ENCODE peak calls at places on chromosomes 4 and X, in seven cellular contexts. S, X, J, P, E, L and H are unnamed samples.

GRCh38 chr4:122635205-122635604 is 14.3 kb upstream of the IL21 start:
- DNase-seq in S (no peak), X (peak), J (no peak), P (no peak), E (no peak), L (no peak), H (no peak)

GRCh38 chr4:106090826-106091225 is 195.6 kb downstream of the NPNT start:
- DNase-seq in S (no peak), X (no peak), J (no peak), P (no peak), E (no peak), L (no peak), H (no peak)

GRCh38 chr4:113837397-113837796 is 75.9 kb upstream of the CAMK2D start:
- DNase-seq in S (no peak), X (peak), J (no peak), P (peak), E (no peak), L (peak), H (peak)

GRCh38 chr4:99946346-99947189 is at the start of gene DNAJB14:
- DNase-seq in S (peak), X (peak), J (peak), P (peak), E (peak), L (no peak), H (no peak)

GRCh38 chr4:26175016-26175786 is 145.6 kb upstream of the RBPJ start:
- DNase-seq in S (no peak), X (no peak), J (no peak), P (no peak), E (no peak), L (no peak), H (no peak)

GRCh38 chr4:120692964-120693363 is 229.6 kb downstream of the PRDM5 start:
- DNase-seq in S (no peak), X (peak), J (no peak), P (peak), E (no peak), L (peak), H (peak)

GRCh38 chr4:2284934-2285664 is 23.2 kb upstream of the MXD4 start:
- DNase-seq in S (no peak), X (peak), J (peak), P (peak), E (no peak), L (peak), H (peak)

GRCh38 chr4:10006604-10007435 is 14.5 kb downstream of the SLC2A9 start:
- DNase-seq in S (no peak), X (peak), J (peak), P (no peak), E (no peak), L (no peak), H (no peak)

GRCh38 chr4:151409470-151410313 is 716 bp downstream of the FHIP1A start:
- DNase-seq in S (no peak), X (peak), J (peak), P (no peak), E (peak), L (no peak), H (no peak)

GRCh38 chr4:79652232-79652631 is 244.2 kb upstream of the GK2 start:
- DNase-seq in S (no peak), X (peak), J (no peak), P (peak), E (no peak), L (peak), H (peak)

GRCh38 chrX:68842781-68843581 is 14.2 kb downstream of the EFNB1 start:
- DNase-seq in S (peak), X (no peak), J (peak), P (no peak), E (no peak), L (no peak), H (no peak)

GRCh38 chrX:148670277-148670676 is 169.9 kb downstream of the AFF2 start:
- DNase-seq in S (no peak), X (no peak), J (no peak), P (peak), E (no peak), L (no peak), H (no peak)

GRCh38 chr4:151798678-151799416 is 38.0 kb upstream of the GATB start:
- DNase-seq in S (no peak), X (no peak), J (no peak), P (no peak), E (no peak), L (no peak), H (no peak)

GRCh38 chr4:75235359-75235951 is 278.7 kb downstream of the RCHY1 start:
- DNase-seq in S (no peak), X (no peak), J (no peak), P (peak), E (no peak), L (no peak), H (no peak)

GRCh38 chrX:23292979-23293651 is 41.5 kb upstream of the PTCHD1 start:
- DNase-seq in S (no peak), X (no peak), J (no peak), P (no peak), E (no peak), L (no peak), H (no peak)

GRCh38 chr4:38768968-38769394 is 13.8 kb downstream of the TLR10 start:
- DNase-seq in S (no peak), X (peak), J (no peak), P (peak), E (no peak), L (no peak), H (no peak)

GRCh38 chr4:102285831-102286230 is 59.5 kb downstream of the SLC39A8 start:
- DNase-seq in S (no peak), X (peak), J (no peak), P (no peak), E (no peak), L (no peak), H (no peak)

GRCh38 chr4:179867300-179867878 is 2375.8 kb upstream of the TENM3 start:
- DNase-seq in S (no peak), X (no peak), J (peak), P (no peak), E (no peak), L (peak), H (no peak)

GRCh38 chr4:169103966-169104412 is 93.9 kb upstream of the CBR4 start:
- DNase-seq in S (no peak), X (no peak), J (no peak), P (no peak), E (no peak), L (no peak), H (no peak)

GRCh38 chr4:130147618-130148017 is 1051.7 kb downstream of the C4orf33 start:
- DNase-seq in S (no peak), X (no peak), J (no peak), P (no peak), E (no peak), L (no peak), H (no peak)

GRCh38 chr4:147362868-147363440 is 117.9 kb upstream of the EDNRA start:
- DNase-seq in S (peak), X (peak), J (peak), P (peak), E (peak), L (no peak), H (no peak)

GRCh38 chr4:30386266-30386895 is 333.8 kb upstream of the PCDH7 start:
- DNase-seq in S (no peak), X (peak), J (no peak), P (no peak), E (no peak), L (peak), H (no peak)

GRCh38 chrX:86002076-86002896 is 45.1 kb downstream of the CHM start:
- DNase-seq in S (no peak), X (peak), J (peak), P (peak), E (no peak), L (no peak), H (no peak)

GRCh38 chr4:159268607-159269006 is 165.7 kb downstream of the RAPGEF2 start:
- DNase-seq in S (no peak), X (no peak), J (no peak), P (no peak), E (no peak), L (no peak), H (no peak)

GRCh38 chr4:80069108-80069836 is 3.8 kb downstream of the ANTXR2 start:
- DNase-seq in S (no peak), X (no peak), J (no peak), P (no peak), E (no peak), L (no peak), H (no peak)

GRCh38 chr4:154643493-154643892 is 31.0 kb upstream of the FGG start:
- DNase-seq in S (no peak), X (peak), J (no peak), P (no peak), E (no peak), L (no peak), H (no peak)

GRCh38 chr4:26083987-26084386 is 170.0 kb downstream of the SMIM20 start:
- DNase-seq in S (no peak), X (peak), J (no peak), P (peak), E (no peak), L (peak), H (peak)

GRCh38 chr4:174522183-174523002 is at the start of gene HPGD:
- DNase-seq in S (peak), X (no peak), J (peak), P (peak), E (no peak), L (no peak), H (no peak)

GRCh38 chrX:23901065-23901464 is 6.7 kb downstream of the APOO start:
- DNase-seq in S (no peak), X (peak), J (no peak), P (peak), E (no peak), L (peak), H (no peak)

GRCh38 chr4:80207172-80207583 is 9.9 kb downstream of the PRDM8 start:
- DNase-seq in S (no peak), X (no peak), J (no peak), P (no peak), E (no peak), L (no peak), H (no peak)

GRCh38 chrX:40331353-40331752 is 233.6 kb upstream of the BCOR start:
- DNase-seq in S (no peak), X (no peak), J (no peak), P (no peak), E (no peak), L (no peak), H (no peak)

GRCh38 chrX:140918398-140919043 is 83.9 kb upstream of the SPANXB1 start:
- DNase-seq in S (no peak), X (peak), J (no peak), P (peak), E (no peak), L (peak), H (peak)

GRCh38 chr4:103162176-103162575 is 36.0 kb downstream of the CENPE start:
- DNase-seq in S (no peak), X (no peak), J (no peak), P (no peak), E (no peak), L (no peak), H (no peak)

GRCh38 chrX:118631586-118631985 is 95.8 kb upstream of the IL13RA1 start:
- DNase-seq in S (no peak), X (no peak), J (no peak), P (no peak), E (no peak), L (no peak), H (no peak)

GRCh38 chrX:118632862-118633261 is 94.5 kb upstream of the IL13RA1 start:
- DNase-seq in S (no peak), X (no peak), J (no peak), P (no peak), E (no peak), L (no peak), H (no peak)

GRCh38 chrX:118630843-118631242 is 96.6 kb upstream of the IL13RA1 start:
- DNase-seq in S (no peak), X (no peak), J (no peak), P (no peak), E (no peak), L (no peak), H (no peak)

GRCh38 chrX:118626346-118626745 is 101.1 kb upstream of the IL13RA1 start:
- DNase-seq in S (no peak), X (no peak), J (no peak), P (no peak), E (no peak), L (no peak), H (no peak)

DNA sequence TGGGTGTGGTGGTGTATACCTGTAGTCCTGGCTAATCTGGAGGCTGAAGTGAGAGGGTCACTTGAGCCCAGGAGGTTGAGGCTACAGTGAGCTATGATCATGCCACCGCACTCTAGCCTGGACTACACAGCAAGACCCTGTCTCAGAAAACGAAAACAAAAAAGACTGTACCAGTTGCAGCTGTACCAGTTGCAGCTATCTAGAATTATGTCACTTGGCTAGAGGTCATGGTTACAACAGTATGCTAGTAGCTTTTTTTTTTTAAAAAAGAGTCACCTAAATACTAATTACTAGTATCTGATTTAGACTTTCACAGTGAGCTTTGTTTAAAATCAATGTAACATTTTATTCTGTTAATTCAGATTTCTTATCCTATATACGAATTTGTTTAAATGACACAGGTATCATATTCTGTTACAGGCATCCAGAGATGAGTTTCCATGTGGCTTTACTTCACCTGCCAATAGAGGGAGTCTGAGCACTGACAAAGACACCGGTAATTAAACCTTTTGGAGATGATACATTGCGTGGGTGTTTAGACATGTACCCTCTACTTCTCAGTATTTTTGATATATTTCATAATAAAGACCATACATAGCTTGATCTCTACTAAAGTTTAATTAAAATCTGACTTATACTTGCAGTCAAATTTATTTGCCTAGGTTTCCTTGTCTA is 100.2 kb upstream of the IL13RA1 start:
- DNase-seq in S (no peak), X (peak), J (no peak), P (no peak), E (no peak), L (no peak), H (no peak)
- TF ChIP-seq CTCF in S (peak), X (peak), J (no peak), P (peak), E (no peak), L (peak), H (peak)

DNA sequence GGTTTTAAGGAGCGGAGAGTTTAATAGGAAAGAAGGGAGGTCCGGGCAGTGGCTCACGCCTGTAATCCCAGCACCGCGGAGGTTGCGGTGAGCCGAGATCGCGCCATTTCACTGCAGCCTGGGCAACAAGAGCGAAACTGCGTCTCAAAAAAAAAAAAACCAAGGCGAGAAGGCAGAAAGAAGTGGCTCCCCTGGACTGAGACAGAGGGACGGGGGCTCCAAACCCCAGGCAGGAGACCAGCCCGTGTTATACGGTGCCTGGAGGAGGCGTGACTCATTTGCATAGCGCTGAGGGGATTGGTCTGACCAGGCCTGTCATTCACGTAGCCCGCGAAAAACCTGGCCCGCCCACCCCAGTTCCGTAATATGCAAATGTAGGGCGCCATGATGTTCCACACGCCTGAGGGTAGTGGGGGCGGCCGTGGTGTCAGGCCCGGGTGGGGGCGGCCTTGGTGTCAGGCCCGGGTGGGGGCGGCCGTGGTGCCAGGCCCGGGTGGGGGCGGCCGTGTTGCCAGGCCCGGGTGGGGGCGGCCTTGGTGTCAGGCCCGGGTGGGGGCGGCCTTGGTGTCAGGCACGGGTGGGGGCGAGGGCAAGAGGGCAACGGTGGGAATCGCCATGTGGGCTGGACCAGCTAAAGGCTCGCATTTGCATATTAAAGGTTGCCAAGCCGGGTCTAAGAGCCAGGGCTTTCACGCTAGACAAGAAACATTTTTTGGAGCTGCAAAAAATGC is 2.1 kb downstream of the PLCXD1 start:
- DNase-seq in S (peak), X (peak), J (peak), P (peak), E (peak), L (peak), H (peak)
- H3K4me3 ChIP-seq in S (peak), X (peak), J (peak), P (peak), E (peak), L (peak), H (peak)

DNA sequence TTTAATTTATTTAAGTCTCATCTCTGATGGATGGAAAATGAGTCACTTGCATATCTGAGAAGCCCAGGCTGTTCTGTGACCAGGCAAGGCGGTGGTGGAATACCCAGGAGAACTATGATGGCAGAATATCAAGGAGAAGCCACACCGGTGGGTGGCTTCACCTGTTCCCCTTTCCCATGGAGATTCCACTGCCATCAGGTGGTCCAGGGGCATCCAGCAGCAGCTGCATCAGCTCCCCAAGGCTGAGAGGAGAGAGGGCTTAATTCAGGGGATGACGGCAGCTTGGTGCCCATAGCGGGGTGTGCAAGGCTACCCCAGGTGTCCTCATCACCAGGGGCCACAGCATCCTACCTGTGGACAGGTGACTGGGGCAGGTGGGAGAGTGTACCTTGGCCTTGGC is 224.0 kb upstream of the BOD1L1 start:
- DNase-seq in S (no peak), X (no peak), J (no peak), P (no peak), E (no peak), L (no peak), H (no peak)
- TF ChIP-seq CTCF in S (no peak), X (no peak), J (no peak), P (no peak), E (no peak), L (no peak), H (no peak)

GRCh38 chr4:170243662-170244288 is 154.0 kb upstream of the AADAT start:
- DNase-seq in S (no peak), X (no peak), J (no peak), P (no peak), E (no peak), L (no peak), H (no peak)

GRCh38 chr4:170247585-170247984 is 157.8 kb upstream of the AADAT start:
- DNase-seq in S (no peak), X (no peak), J (no peak), P (no peak), E (no peak), L (no peak), H (no peak)

GRCh38 chr4:170242471-170242870 is 152.7 kb upstream of the AADAT start:
- DNase-seq in S (no peak), X (no peak), J (no peak), P (no peak), E (no peak), L (no peak), H (no peak)

GRCh38 chr4:170248576-170248975 is 158.8 kb upstream of the AADAT start:
- DNase-seq in S (no peak), X (no peak), J (no peak), P (no peak), E (no peak), L (no peak), H (no peak)

DNA sequence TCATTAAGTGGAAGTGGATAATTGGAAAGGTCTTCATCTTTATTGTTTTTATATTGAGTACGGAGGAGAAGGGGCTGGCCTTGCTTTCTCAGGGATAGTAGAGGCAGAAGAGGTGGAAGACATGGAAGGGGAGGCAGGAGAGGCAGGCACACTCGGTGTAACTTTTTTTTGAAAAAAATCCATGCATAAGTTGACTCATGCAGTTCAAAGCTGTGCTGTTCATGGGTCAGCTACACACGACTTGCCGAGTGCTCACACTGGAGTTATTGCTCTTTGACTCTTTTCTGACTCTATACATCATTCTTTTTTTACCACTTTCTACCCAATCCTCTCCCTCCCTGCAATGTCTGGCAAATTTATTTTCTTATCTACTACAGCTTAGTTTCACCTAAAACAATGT is 158.3 kb upstream of the AADAT start:
- DNase-seq in S (no peak), X (no peak), J (no peak), P (no peak), E (no peak), L (no peak), H (no peak)
- H3K4me3 ChIP-seq in S (no peak), X (no peak), J (no peak), P (no peak), E (no peak), L (no peak), H (no peak)

GRCh38 chr4:11743961-11744360 is 315.3 kb upstream of the HS3ST1 start:
- DNase-seq in S (no peak), X (no peak), J (no peak), P (no peak), E (no peak), L (no peak), H (no peak)

GRCh38 chr4:11743236-11743635 is 314.5 kb upstream of the HS3ST1 start:
- DNase-seq in S (no peak), X (no peak), J (no peak), P (peak), E (no peak), L (no peak), H (no peak)

GRCh38 chr4:11741190-11741652 is 312.5 kb upstream of the HS3ST1 start:
- DNase-seq in S (no peak), X (no peak), J (no peak), P (peak), E (no peak), L (no peak), H (no peak)

GRCh38 chr4:11739992-11740391 is 311.3 kb upstream of the HS3ST1 start:
- DNase-seq in S (no peak), X (peak), J (no peak), P (peak), E (no peak), L (no peak), H (no peak)
- TF ChIP-seq CTCF in S (no peak), X (no peak), J (no peak), P (no peak), E (no peak), L (no peak), H (no peak)